ENCODE peak calls at places on chromosome 3, in eight cellular contexts. R, K, A, V, B, S, F and X are unnamed samples.

GRCh38 chr3:51024765-51025681 is 350.3 kb downstream of the DOCK3 start:
- DNase-seq in S (peak; percentile 50), B (peak; percentile 3), A (no peak), V (no peak), F (no peak), R (no peak), K (no peak), X (peak; percentile 39)

GRCh38 chr3:105417538-105418289 is 51.0 kb downstream of the ALCAM start:
- DNase-seq in A (no peak), K (no peak), B (no peak), R (no peak), S (no peak), F (no peak), V (no peak), X (no peak)

GRCh38 chr3:46921871-46922271 is 44.4 kb downstream of the PTH1R start:
- DNase-seq in K (no peak), A (peak; percentile 45), R (no peak), F (no peak), V (no peak), S (no peak), B (no peak), X (no peak)

GRCh38 chr3:100629728-100630127 is 20.3 kb downstream of the ADGRG7 start:
- DNase-seq in A (no peak), F (no peak), S (no peak), B (no peak), R (no peak), V (no peak), K (no peak), X (no peak)

GRCh38 chr3:147945968-147946519 is 536.9 kb downstream of the ZIC1 start:
- DNase-seq in R (peak; percentile 32), K (peak; percentile 42), F (no peak), A (peak; percentile 69), B (peak; percentile 65), V (no peak), S (no peak), X (no peak)

GRCh38 chr3:49028673-49029562 is at the start of gene IMPDH2:
- DNase-seq in S (peak; percentile 96), R (peak; percentile 87), A (peak; percentile 96), B (peak; percentile 96), K (peak; percentile 71), V (peak; percentile 78), F (peak; percentile 97), X (peak; percentile 93)

GRCh38 chr3:108099203-108099602 is 8.4 kb upstream of the CD47 start:
- DNase-seq in K (no peak), V (no peak), B (no peak), R (no peak), A (no peak), F (no peak), S (no peak), X (no peak)

GRCh38 chr3:48367201-48367600 is 4.8 kb upstream of the FBXW12 start:
- DNase-seq in A (no peak), V (no peak), F (no peak), B (peak; percentile 19), S (peak; percentile 31), R (no peak), K (no peak), X (no peak)

GRCh38 chr3:30124435-30125390 is 481.7 kb upstream of the TGFBR2 start:
- DNase-seq in S (no peak), B (peak; percentile 17), K (no peak), V (no peak), A (no peak), R (no peak), F (no peak), X (no peak)

GRCh38 chr3:133330542-133330941 is 69.3 kb upstream of the BFSP2 start:
- DNase-seq in A (no peak), R (no peak), V (no peak), K (no peak), S (no peak), B (no peak), F (no peak), X (no peak)

GRCh38 chr3:57164606-57165573 is at the start of gene IL17RD:
- DNase-seq in S (peak; percentile 79), B (peak; percentile 96), K (no peak), V (peak; percentile 92), A (peak; percentile 90), R (peak; percentile 58), F (peak; percentile 92), X (peak; percentile 76)

GRCh38 chr3:61331937-61332590 is 80.8 kb upstream of the FHIT start:
- DNase-seq in R (no peak), B (peak; percentile 89), F (no peak), V (no peak), A (no peak), K (no peak), S (no peak), X (no peak)

GRCh38 chr3:188780188-188781147 is 391.3 kb upstream of the TPRG1 start:
- DNase-seq in F (no peak), S (no peak), R (no peak), B (no peak), K (no peak), A (peak; percentile 74), V (no peak), X (no peak)

GRCh38 chr3:191141728-191142127 is 57.3 kb upstream of the OSTN start:
- DNase-seq in S (no peak), A (no peak), V (no peak), K (peak; percentile 47), R (peak; percentile 76), F (no peak), B (no peak), X (no peak)

GRCh38 chr3:64019879-64020278 is 3.4 kb downstream of the PSMD6 start:
- DNase-seq in K (no peak), S (no peak), A (no peak), V (no peak), B (no peak), F (no peak), R (no peak), X (no peak)

GRCh38 chr3:132595036-132595435 is 2.0 kb upstream of the ACKR4 start:
- DNase-seq in S (no peak), B (peak; percentile 55), V (no peak), A (no peak), K (no peak), F (no peak), R (no peak), X (no peak)

GRCh38 chr3:13547591-13548371 is 1.1 kb upstream of the FBLN2 start:
- DNase-seq in B (peak; percentile 59), A (no peak), F (no peak), V (no peak), K (no peak), R (no peak), S (no peak), X (no peak)

GRCh38 chr3:64432870-64433269 is 207.6 kb upstream of the PRICKLE2 start:
- DNase-seq in F (no peak), B (no peak), K (no peak), V (no peak), A (no peak), R (no peak), S (no peak), X (no peak)

GRCh38 chr3:156553705-156554356 is 1.1 kb downstream of the SSR3 start:
- DNase-seq in S (no peak), K (no peak), A (no peak), F (no peak), R (peak; percentile 1), V (no peak), B (peak; percentile 15), X (no peak)

GRCh38 chr3:170128259-170128976 is 53.1 kb downstream of the PHC3 start:
- DNase-seq in K (no peak), A (no peak), R (no peak), F (no peak), V (no peak), S (no peak), B (no peak), X (no peak)

GRCh38 chr3:141402476-141403171 is 34.3 kb downstream of the ZBTB38 start:
- DNase-seq in R (no peak), A (peak; percentile 89), B (peak; percentile 84), K (no peak), S (peak; percentile 67), V (no peak), F (peak; percentile 77), X (peak; percentile 93)
- TF ChIP-seq POLR2AphosphoS5 in R (no peak), A (peak; percentile 69), B (no peak), K (no peak), S (peak; percentile 59), V (no peak), F (no peak), X (peak; percentile 52)

GRCh38 chr3:143168518-143169192 is 49.1 kb downstream of the CHST2 start:
- DNase-seq in V (peak; percentile 62), S (no peak), K (no peak), A (no peak), R (no peak), F (no peak), B (no peak), X (no peak)
- H3K4me1 ChIP-seq in V (peaks cover 61% of the 10 kb centered on the region), S (no peaks in the 10 kb centered on the region), K (no peaks in the 10 kb centered on the region), A (no peaks in the 10 kb centered on the region), R (peaks cover 10% of the 10 kb centered on the region), F (no peaks in the 10 kb centered on the region), B (peaks cover 4% of the 10 kb centered on the region), X (peaks cover 17% of the 10 kb centered on the region)

GRCh38 chr3:4303187-4304123 is at the start of gene SETMAR:
- DNase-seq in A (peak; percentile 97), B (peak; percentile 95), F (peak; percentile 93), R (peak; percentile 63), V (peak; percentile 97), K (peak; percentile 32), S (peak; percentile 92), X (peak; percentile 96)
- TF ChIP-seq POLR2AphosphoS5 in A (peak; percentile 65), B (peak; percentile 72), F (peak; percentile 87), R (peak; percentile 86), V (peak; percentile 77), K (peak; percentile 54), S (peak; percentile 66), X (peak; percentile 76)

DNA sequence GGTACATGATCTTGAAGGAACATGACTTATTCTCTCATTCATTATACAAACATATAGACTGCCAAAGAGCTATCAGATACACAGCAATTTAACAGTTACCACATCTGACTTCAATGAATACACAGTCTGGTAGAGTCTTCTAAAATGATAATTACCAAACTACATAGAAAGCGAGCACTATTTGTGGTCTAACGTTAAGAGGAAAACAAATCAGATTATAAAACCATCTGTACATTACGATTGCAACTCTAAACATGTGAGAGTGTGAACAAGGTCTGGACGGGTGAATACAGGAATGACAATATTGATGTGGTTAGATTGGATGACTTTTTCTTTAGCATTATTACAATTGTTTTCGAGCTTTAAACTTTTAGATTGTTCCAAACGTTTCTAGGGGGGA is 16.3 kb downstream of the CX3CR1 start:
- DNase-seq in A (no peak), K (no peak), S (no peak), V (no peak), F (no peak), B (no peak), R (no peak), X (no peak)
- H3K4me1 ChIP-seq in A (peaks cover 9% of the 10 kb centered on the region), K (no peaks in the 10 kb centered on the region), S (no peaks in the 10 kb centered on the region), V (no peaks in the 10 kb centered on the region), F (no peaks in the 10 kb centered on the region), B (no peaks in the 10 kb centered on the region), R (no peaks in the 10 kb centered on the region), X (peaks cover 5% of the 10 kb centered on the region)